ENCODE peak calls at places on chromosomes 6 and 20, in seven cellular contexts. One of them, this sample, is unnamed.

GRCh38 chr20:46990017-46990810 is 95.6 kb downstream of the EYA2 start:
- DNase-seq in mucosa of descending colon: peak; percentile 31
- DNase-seq in D341Med: no peak
- DNase-seq in NCI-H2081 treated with DMSO at 0.1 percent for 48 hours: no peak
- DNase-seq in DMS53: no peak
- DNase-seq in GM03348: peak; percentile 28
- DNase-seq in SJSA1: no peak
- DNase-seq in this sample: no peak

GRCh38 chr6:33236852-33237251 is 28.6 kb downstream of the RING1 start:
- DNase-seq in GM03348: no peak
- DNase-seq in D341Med: no peak
- DNase-seq in DMS53: no peak
- DNase-seq in SJSA1: no peak
- DNase-seq in NCI-H2081 treated with DMSO at 0.1 percent for 48 hours: no peak
- DNase-seq in mucosa of descending colon: no peak
- DNase-seq in this sample: no peak

GRCh38 chr20:58508762-58509395 is 6.3 kb downstream of the APCDD1L start:
- DNase-seq in SJSA1: no peak
- DNase-seq in mucosa of descending colon: no peak
- DNase-seq in DMS53: no peak
- DNase-seq in D341Med: no peak
- DNase-seq in NCI-H2081 treated with DMSO at 0.1 percent for 48 hours: no peak
- DNase-seq in GM03348: no peak
- DNase-seq in this sample: no peak

GRCh38 chr6:105818505-105818904 is 267.6 kb upstream of the PRDM1 start:
- DNase-seq in D341Med: no peak
- DNase-seq in GM03348: no peak
- DNase-seq in SJSA1: no peak
- DNase-seq in DMS53: peak; percentile 6
- DNase-seq in mucosa of descending colon: no peak
- DNase-seq in NCI-H2081 treated with DMSO at 0.1 percent for 48 hours: no peak
- DNase-seq in this sample: no peak

GRCh38 chr6:1337791-1338190 is 25.9 kb downstream of the FOXQ1 start:
- DNase-seq in GM03348: peak; percentile 35
- DNase-seq in mucosa of descending colon: no peak
- DNase-seq in DMS53: no peak
- DNase-seq in SJSA1: no peak
- DNase-seq in NCI-H2081 treated with DMSO at 0.1 percent for 48 hours: no peak
- DNase-seq in D341Med: no peak
- DNase-seq in this sample: no peak

GRCh38 chr6:96967957-96968871 is 43.7 kb downstream of the KLHL32 start:
- DNase-seq in D341Med: no peak
- DNase-seq in GM03348: no peak
- DNase-seq in NCI-H2081 treated with DMSO at 0.1 percent for 48 hours: no peak
- DNase-seq in DMS53: no peak
- DNase-seq in SJSA1: no peak
- DNase-seq in mucosa of descending colon: no peak
- DNase-seq in this sample: no peak

GRCh38 chr6:136783495-136784270 is 8.6 kb downstream of the MAP3K5 start:
- DNase-seq in mucosa of descending colon: peak; percentile 36
- DNase-seq in SJSA1: no peak
- DNase-seq in GM03348: no peak
- DNase-seq in NCI-H2081 treated with DMSO at 0.1 percent for 48 hours: no peak
- DNase-seq in DMS53: peak; percentile 17
- DNase-seq in D341Med: no peak
- DNase-seq in this sample: no peak

GRCh38 chr6:41334482-41335023 is 855 bp upstream of the NCR2 start:
- DNase-seq in DMS53: peak; percentile 14
- DNase-seq in SJSA1: no peak
- DNase-seq in NCI-H2081 treated with DMSO at 0.1 percent for 48 hours: no peak
- DNase-seq in D341Med: no peak
- DNase-seq in mucosa of descending colon: no peak
- DNase-seq in GM03348: no peak
- DNase-seq in this sample: peak; percentile 21

GRCh38 chr6:139858444-139858843 is 484.0 kb upstream of the CITED2 start:
- DNase-seq in SJSA1: no peak
- DNase-seq in mucosa of descending colon: no peak
- DNase-seq in D341Med: no peak
- DNase-seq in DMS53: peak; percentile 70
- DNase-seq in NCI-H2081 treated with DMSO at 0.1 percent for 48 hours: no peak
- DNase-seq in GM03348: no peak
- DNase-seq in this sample: no peak

GRCh38 chr6:159819932-159820640 is 20.0 kb downstream of the PNLDC1 start:
- DNase-seq in SJSA1: no peak
- DNase-seq in DMS53: peak; percentile 69
- DNase-seq in GM03348: no peak
- DNase-seq in D341Med: no peak
- DNase-seq in NCI-H2081 treated with DMSO at 0.1 percent for 48 hours: no peak
- DNase-seq in mucosa of descending colon: no peak
- DNase-seq in this sample: no peak

GRCh38 chr20:4521170-4521968 is 200.3 kb upstream of the PRND start:
- DNase-seq in DMS53: no peak
- DNase-seq in mucosa of descending colon: no peak
- DNase-seq in NCI-H2081 treated with DMSO at 0.1 percent for 48 hours: no peak
- DNase-seq in D341Med: no peak
- DNase-seq in GM03348: no peak
- DNase-seq in SJSA1: no peak
- DNase-seq in this sample: no peak

GRCh38 chr20:43971233-43971632 is 56.6 kb downstream of the TOX2 start:
- DNase-seq in DMS53: no peak
- DNase-seq in mucosa of descending colon: no peak
- DNase-seq in SJSA1: no peak
- DNase-seq in NCI-H2081 treated with DMSO at 0.1 percent for 48 hours: no peak
- DNase-seq in GM03348: no peak
- DNase-seq in D341Med: no peak
- DNase-seq in this sample: no peak

GRCh38 chr20:52494244-52494643 is 302.7 kb upstream of the ZFP64 start:
- DNase-seq in NCI-H2081 treated with DMSO at 0.1 percent for 48 hours: no peak
- DNase-seq in D341Med: no peak
- DNase-seq in GM03348: peak; percentile 78
- DNase-seq in DMS53: no peak
- DNase-seq in SJSA1: peak; percentile 74
- DNase-seq in mucosa of descending colon: no peak
- DNase-seq in this sample: no peak

GRCh38 chr20:4120921-4121321 is 105.6 kb upstream of the RNF24 start:
- DNase-seq in NCI-H2081 treated with DMSO at 0.1 percent for 48 hours: no peak
- DNase-seq in D341Med: no peak
- DNase-seq in mucosa of descending colon: no peak
- DNase-seq in SJSA1: no peak
- DNase-seq in DMS53: no peak
- DNase-seq in GM03348: no peak
- DNase-seq in this sample: no peak

GRCh38 chr6:12265795-12266194 is 24.4 kb upstream of the EDN1 start:
- DNase-seq in DMS53: no peak
- DNase-seq in NCI-H2081 treated with DMSO at 0.1 percent for 48 hours: no peak
- DNase-seq in GM03348: no peak
- DNase-seq in D341Med: no peak
- DNase-seq in mucosa of descending colon: no peak
- DNase-seq in SJSA1: peak; percentile 78
- DNase-seq in this sample: no peak

GRCh38 chr20:25085756-25086495 is 4.0 kb upstream of the VSX1 start:
- DNase-seq in GM03348: no peak
- DNase-seq in mucosa of descending colon: no peak
- DNase-seq in SJSA1: no peak
- DNase-seq in DMS53: peak; percentile 14
- DNase-seq in NCI-H2081 treated with DMSO at 0.1 percent for 48 hours: no peak
- DNase-seq in D341Med: no peak
- DNase-seq in this sample: no peak

GRCh38 chr20:7272512-7272911 is 505.0 kb downstream of the BMP2 start:
- DNase-seq in NCI-H2081 treated with DMSO at 0.1 percent for 48 hours: no peak
- DNase-seq in mucosa of descending colon: no peak
- DNase-seq in SJSA1: no peak
- DNase-seq in D341Med: peak; percentile 44
- DNase-seq in DMS53: peak; percentile 40
- DNase-seq in GM03348: no peak
- DNase-seq in this sample: peak; percentile 82

GRCh38 chr6:7888587-7889357 is 21.8 kb downstream of the TXNDC5 start:
- DNase-seq in SJSA1: no peak
- DNase-seq in D341Med: no peak
- DNase-seq in NCI-H2081 treated with DMSO at 0.1 percent for 48 hours: no peak
- DNase-seq in DMS53: no peak
- DNase-seq in mucosa of descending colon: no peak
- DNase-seq in GM03348: no peak
- DNase-seq in this sample: no peak

GRCh38 chr6:105193647-105194046 is 13.8 kb upstream of the POPDC3 start:
- DNase-seq in SJSA1: no peak
- DNase-seq in NCI-H2081 treated with DMSO at 0.1 percent for 48 hours: no peak
- DNase-seq in D341Med: no peak
- DNase-seq in mucosa of descending colon: no peak
- DNase-seq in DMS53: no peak
- DNase-seq in GM03348: peak; percentile 75
- DNase-seq in this sample: no peak

GRCh38 chr6:4313044-4313686 is 177.8 kb upstream of the ECI2 start:
- DNase-seq in NCI-H2081 treated with DMSO at 0.1 percent for 48 hours: no peak
- DNase-seq in DMS53: peak; percentile 60
- DNase-seq in SJSA1: peak; percentile 84
- DNase-seq in mucosa of descending colon: peak; percentile 63
- DNase-seq in D341Med: peak; percentile 14
- DNase-seq in GM03348: peak; percentile 83
- DNase-seq in this sample: peak; percentile 33

GRCh38 chr6:149440735-149441662 is 40.9 kb downstream of the SUMO4 start:
- DNase-seq in D341Med: peak; percentile 8
- DNase-seq in SJSA1: no peak
- DNase-seq in mucosa of descending colon: no peak
- DNase-seq in NCI-H2081 treated with DMSO at 0.1 percent for 48 hours: no peak
- DNase-seq in DMS53: peak; percentile 11
- DNase-seq in GM03348: no peak
- DNase-seq in this sample: no peak

GRCh38 chr20:13717631-13718044 is 67.1 kb downstream of the ESF1 start:
- DNase-seq in SJSA1: no peak
- DNase-seq in DMS53: no peak
- DNase-seq in mucosa of descending colon: no peak
- DNase-seq in GM03348: no peak
- DNase-seq in NCI-H2081 treated with DMSO at 0.1 percent for 48 hours: no peak
- DNase-seq in D341Med: no peak
- DNase-seq in this sample: no peak

GRCh38 chr6:161037873-161038228 is 46.3 kb downstream of the MAP3K4 start:
- DNase-seq in SJSA1: no peak
- DNase-seq in GM03348: no peak
- DNase-seq in D341Med: no peak
- DNase-seq in NCI-H2081 treated with DMSO at 0.1 percent for 48 hours: no peak
- DNase-seq in DMS53: no peak
- DNase-seq in mucosa of descending colon: no peak
- DNase-seq in this sample: no peak

GRCh38 chr6:114740547-114740946 is 397.7 kb upstream of the HS3ST5 start:
- DNase-seq in DMS53: no peak
- DNase-seq in mucosa of descending colon: no peak
- DNase-seq in D341Med: no peak
- DNase-seq in GM03348: no peak
- DNase-seq in SJSA1: no peak
- DNase-seq in NCI-H2081 treated with DMSO at 0.1 percent for 48 hours: no peak
- DNase-seq in this sample: no peak

This sample was measured in NCI-H69.